ENCODE peak calls at places on chromosomes 2 and 18, in seven cellular contexts. M, E, P, J, Z, K and B are unnamed samples.
A peak's percentile ranks its signal among the peaks of the same experiment; 100 is the strongest.

GRCh38 chr2:19408592-19408991 is 50.2 kb upstream of the OSR1 start:
- DNase-seq in M (no peak), E (no peak), P (no peak), J (no peak), Z (no peak), K (no peak), B (no peak)

GRCh38 chr2:201433389-201433995 is 17.8 kb downstream of the TRAK2 start:
- DNase-seq in M (no peak), E (no peak), P (no peak), J (no peak), Z (no peak), K (no peak), B (no peak)

GRCh38 chr2:10434885-10435419 is 13.2 kb downstream of the ODC1 start:
- DNase-seq in M (peak; percentile 74), E (peak; percentile 59), P (peak; percentile 46), J (peak; percentile 32), Z (peak; percentile 83), K (no peak), B (peak; percentile 65)

GRCh38 chr2:30267161-30267568 is 35.8 kb downstream of the LBH start:
- DNase-seq in M (no peak), E (no peak), P (no peak), J (no peak), Z (no peak), K (no peak), B (no peak)

GRCh38 chr2:234091432-234091879 is 41.0 kb downstream of the SPP2 start:
- DNase-seq in M (peak; percentile 49), E (peak; percentile 17), P (no peak), J (peak; percentile 8), Z (no peak), K (no peak), B (peak; percentile 71)

GRCh38 chr2:240461471-240462072 is 26.1 kb downstream of the GPC1 start:
- DNase-seq in M (peak; percentile 11), E (no peak), P (no peak), J (no peak), Z (no peak), K (no peak), B (no peak)

GRCh38 chr2:23630111-23630480 is 245.1 kb downstream of the KLHL29 start:
- DNase-seq in M (no peak), E (no peak), P (no peak), J (no peak), Z (no peak), K (no peak), B (no peak)

GRCh38 chr2:181046833-181047232 is 66.4 kb downstream of the UBE2E3 start:
- DNase-seq in M (no peak), E (no peak), P (no peak), J (no peak), Z (no peak), K (no peak), B (no peak)

GRCh38 chr2:20241973-20242726 is 17.2 kb upstream of the SDC1 start:
- DNase-seq in M (no peak), E (no peak), P (no peak), J (no peak), Z (no peak), K (no peak), B (no peak)

GRCh38 chr2:200466703-200467418 is 43.0 kb downstream of the KCTD18 start:
- DNase-seq in M (no peak), E (peak; percentile 92), P (no peak), J (no peak), Z (no peak), K (no peak), B (no peak)

GRCh38 chr2:26174691-26175181 is 1.8 kb downstream of the GAREM2 start:
- DNase-seq in M (no peak), E (no peak), P (no peak), J (no peak), Z (no peak), K (no peak), B (no peak)

GRCh38 chr2:20606198-20606597 is 44.7 kb downstream of the HS1BP3 start:
- DNase-seq in M (no peak), E (no peak), P (no peak), J (no peak), Z (no peak), K (no peak), B (no peak)

GRCh38 chr2:191959209-191959608 is 112.3 kb upstream of the CAVIN2 start:
- DNase-seq in M (no peak), E (no peak), P (peak; percentile 70), J (peak; percentile 38), Z (no peak), K (no peak), B (no peak)

GRCh38 chr2:198004921-198005829 is 200.8 kb downstream of the PLCL1 start:
- DNase-seq in M (no peak), E (no peak), P (no peak), J (no peak), Z (no peak), K (no peak), B (no peak)

GRCh38 chr2:28134262-28134812 is 243.8 kb downstream of the BABAM2 start:
- DNase-seq in M (peak; percentile 84), E (no peak), P (no peak), J (no peak), Z (no peak), K (no peak), B (peak; percentile 83)

GRCh38 chr18:47930844-47931706 is 616 bp upstream of the SMAD2 start:
- DNase-seq in M (peak; percentile 97), E (peak; percentile 94), P (peak; percentile 91), J (peak; percentile 96), Z (peak; percentile 96), K (peak; percentile 71), B (peak; percentile 96)

GRCh38 chr2:217934321-217935131 is 68.3 kb downstream of the TNS1 start:
- DNase-seq in M (peak; percentile 53), E (peak; percentile 97), P (no peak), J (no peak), Z (no peak), K (no peak), B (no peak)

GRCh38 chr2:118845843-118846666 is 1.4 kb downstream of the EN1 start:
- DNase-seq in M (no peak), E (no peak), P (no peak), J (no peak), Z (peak; percentile 24), K (no peak), B (no peak)